ENCODE peak calls at places on chromosomes 16 and 17, in nine cellular contexts. One of them, this sample, is unnamed.
A peak's percentile ranks its signal among the peaks of the same experiment; 100 is the strongest.

GRCh38 chr16:2216330-2216729 is 1.7 kb upstream of the PGP start:
- DNase-seq in fibroblast of pulmonary artery: no peak
- DNase-seq in endodermal cell: no peak
- DNase-seq in foreskin fibroblast: no peak
- DNase-seq in WERI-Rb-1: no peak
- DNase-seq in fibroblast of the aortic adventitia: no peak
- DNase-seq in AG04450: no peak
- DNase-seq in HCT116: no peak
- DNase-seq in heart right ventricle: no peak
- DNase-seq in this sample: no peak

GRCh38 chr17:4747847-4748246 is 8.1 kb upstream of the CXCL16 start:
- DNase-seq in heart right ventricle: no peak
- DNase-seq in fibroblast of pulmonary artery: peak; percentile 11
- DNase-seq in endodermal cell: no peak
- DNase-seq in fibroblast of the aortic adventitia: no peak
- DNase-seq in WERI-Rb-1: no peak
- DNase-seq in foreskin fibroblast: no peak
- DNase-seq in HCT116: no peak
- DNase-seq in AG04450: no peak
- DNase-seq in this sample: no peak

GRCh38 chr17:68184816-68185436 is 62.9 kb upstream of the AMZ2 start:
- DNase-seq in endodermal cell: peak; percentile 45
- DNase-seq in WERI-Rb-1: no peak
- DNase-seq in HCT116: no peak
- DNase-seq in fibroblast of pulmonary artery: no peak
- DNase-seq in heart right ventricle: no peak
- DNase-seq in fibroblast of the aortic adventitia: no peak
- DNase-seq in foreskin fibroblast: no peak
- DNase-seq in AG04450: no peak
- DNase-seq in this sample: no peak

GRCh38 chr17:72498671-72499210 is 377.9 kb downstream of the SOX9 start:
- DNase-seq in foreskin fibroblast: peak; percentile 13
- DNase-seq in endodermal cell: no peak
- DNase-seq in HCT116: no peak
- DNase-seq in AG04450: no peak
- DNase-seq in fibroblast of the aortic adventitia: no peak
- DNase-seq in WERI-Rb-1: no peak
- DNase-seq in heart right ventricle: no peak
- DNase-seq in fibroblast of pulmonary artery: no peak
- DNase-seq in this sample: no peak

GRCh38 chr16:85395913-85396878 is 216.9 kb upstream of the GSE1 start:
- DNase-seq in endodermal cell: peak; percentile 81
- DNase-seq in AG04450: no peak
- DNase-seq in WERI-Rb-1: peak; percentile 6
- DNase-seq in fibroblast of pulmonary artery: peak; percentile 31
- DNase-seq in HCT116: no peak
- DNase-seq in heart right ventricle: peak; percentile 54
- DNase-seq in foreskin fibroblast: peak; percentile 29
- DNase-seq in fibroblast of the aortic adventitia: no peak
- DNase-seq in this sample: no peak

GRCh38 chr17:52383493-52384100 is 225.1 kb upstream of the CA10 start:
- DNase-seq in WERI-Rb-1: peak; percentile 81
- DNase-seq in HCT116: peak; percentile 4
- DNase-seq in fibroblast of the aortic adventitia: no peak
- DNase-seq in AG04450: no peak
- DNase-seq in fibroblast of pulmonary artery: peak; percentile 66
- DNase-seq in endodermal cell: peak; percentile 96
- DNase-seq in foreskin fibroblast: no peak
- DNase-seq in heart right ventricle: no peak
- DNase-seq in this sample: peak; percentile 8

GRCh38 chr17:42675984-42676423 is 790 bp downstream of the PLEKHH3 start:
- DNase-seq in heart right ventricle: peak; percentile 74
- DNase-seq in HCT116: no peak
- DNase-seq in AG04450: no peak
- DNase-seq in foreskin fibroblast: peak; percentile 48
- DNase-seq in WERI-Rb-1: peak; percentile 55
- DNase-seq in fibroblast of pulmonary artery: peak; percentile 49
- DNase-seq in fibroblast of the aortic adventitia: peak; percentile 41
- DNase-seq in endodermal cell: no peak
- DNase-seq in this sample: peak; percentile 47

GRCh38 chr16:49755291-49755611 is 100.7 kb downstream of the ZNF423 start:
- DNase-seq in foreskin fibroblast: peak; percentile 40
- DNase-seq in WERI-Rb-1: peak; percentile 72
- DNase-seq in fibroblast of pulmonary artery: peak; percentile 58
- DNase-seq in HCT116: peak; percentile 10
- DNase-seq in fibroblast of the aortic adventitia: peak; percentile 71
- DNase-seq in heart right ventricle: no peak
- DNase-seq in AG04450: peak; percentile 3
- DNase-seq in endodermal cell: no peak
- DNase-seq in this sample: peak; percentile 62

GRCh38 chr17:50685691-50686493 is 21.8 kb downstream of the ANKRD40 start:
- DNase-seq in foreskin fibroblast: no peak
- DNase-seq in AG04450: no peak
- DNase-seq in fibroblast of the aortic adventitia: no peak
- DNase-seq in HCT116: no peak
- DNase-seq in WERI-Rb-1: no peak
- DNase-seq in heart right ventricle: no peak
- DNase-seq in endodermal cell: no peak
- DNase-seq in fibroblast of pulmonary artery: no peak
- DNase-seq in this sample: no peak

GRCh38 chr17:35801583-35802224 is 6.3 kb upstream of the MMP28 start:
- DNase-seq in heart right ventricle: peak; percentile 83
- DNase-seq in AG04450: no peak
- DNase-seq in fibroblast of the aortic adventitia: peak; percentile 86
- DNase-seq in foreskin fibroblast: peak; percentile 57
- DNase-seq in HCT116: no peak
- DNase-seq in endodermal cell: no peak
- DNase-seq in fibroblast of pulmonary artery: peak; percentile 87
- DNase-seq in WERI-Rb-1: no peak
- DNase-seq in this sample: peak; percentile 85

GRCh38 chr17:77770331-77771105 is 188.0 kb upstream of the TNRC6C start:
- DNase-seq in endodermal cell: peak; percentile 85
- DNase-seq in WERI-Rb-1: no peak
- DNase-seq in heart right ventricle: no peak
- DNase-seq in fibroblast of the aortic adventitia: peak; percentile 68
- DNase-seq in foreskin fibroblast: peak; percentile 10
- DNase-seq in AG04450: peak; percentile 20
- DNase-seq in HCT116: no peak
- DNase-seq in fibroblast of pulmonary artery: peak; percentile 68
- DNase-seq in this sample: peak; percentile 69

GRCh38 chr17:67157732-67158639 is 87.0 kb downstream of the HELZ start:
- DNase-seq in heart right ventricle: no peak
- DNase-seq in WERI-Rb-1: peak; percentile 50
- DNase-seq in HCT116: peak; percentile 10
- DNase-seq in AG04450: no peak
- DNase-seq in foreskin fibroblast: no peak
- DNase-seq in fibroblast of the aortic adventitia: peak; percentile 54
- DNase-seq in fibroblast of pulmonary artery: peak; percentile 63
- DNase-seq in endodermal cell: no peak
- DNase-seq in this sample: peak; percentile 38

GRCh38 chr17:17840751-17841591 is 4.2 kb upstream of the SREBF1 start:
- DNase-seq in fibroblast of the aortic adventitia: peak; percentile 47
- DNase-seq in foreskin fibroblast: peak; percentile 53
- DNase-seq in HCT116: no peak
- DNase-seq in fibroblast of pulmonary artery: peak; percentile 66
- DNase-seq in endodermal cell: peak; percentile 67
- DNase-seq in AG04450: no peak
- DNase-seq in WERI-Rb-1: peak; percentile 59
- DNase-seq in heart right ventricle: no peak
- DNase-seq in this sample: peak; percentile 50

DNA sequence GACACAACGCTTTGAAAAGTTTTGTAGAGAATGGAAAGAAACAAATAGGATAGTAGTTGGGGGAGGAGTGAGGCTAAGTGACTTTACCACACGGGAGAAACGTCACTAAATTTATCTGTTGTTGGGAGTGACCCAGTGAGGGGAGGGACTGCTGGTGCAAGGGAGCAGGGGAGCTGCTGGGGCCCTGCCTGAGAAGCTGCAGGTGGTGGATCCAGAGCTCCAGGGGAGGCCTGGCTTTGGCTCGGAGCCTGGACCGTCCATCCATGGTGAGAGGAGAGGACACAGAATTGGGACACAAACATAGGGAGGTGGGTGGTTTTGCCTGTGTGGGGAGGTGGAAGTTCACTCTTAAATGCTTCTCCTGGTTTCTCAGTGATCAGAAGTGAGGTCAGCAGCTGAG is 107.6 kb downstream of the GOSR1 start:
- DNase-seq in HCT116: no peak
- DNase-seq in WERI-Rb-1: no peak
- DNase-seq in fibroblast of pulmonary artery: no peak
- DNase-seq in endodermal cell: no peak
- DNase-seq in heart right ventricle: no peak
- DNase-seq in foreskin fibroblast: no peak
- DNase-seq in AG04450: no peak
- DNase-seq in fibroblast of the aortic adventitia: no peak
- DNase-seq in this sample: no peak
- TF ChIP-seq CTCF in HCT116: no peak
- TF ChIP-seq CTCF in WERI-Rb-1: no peak
- TF ChIP-seq CTCF in fibroblast of pulmonary artery: no peak
- TF ChIP-seq CTCF in endodermal cell: no peak
- TF ChIP-seq CTCF in heart right ventricle: no peak
- TF ChIP-seq CTCF in foreskin fibroblast: no peak
- TF ChIP-seq CTCF in AG04450: no peak
- TF ChIP-seq CTCF in fibroblast of the aortic adventitia: no peak
- TF ChIP-seq CTCF in this sample: no peak

DNA sequence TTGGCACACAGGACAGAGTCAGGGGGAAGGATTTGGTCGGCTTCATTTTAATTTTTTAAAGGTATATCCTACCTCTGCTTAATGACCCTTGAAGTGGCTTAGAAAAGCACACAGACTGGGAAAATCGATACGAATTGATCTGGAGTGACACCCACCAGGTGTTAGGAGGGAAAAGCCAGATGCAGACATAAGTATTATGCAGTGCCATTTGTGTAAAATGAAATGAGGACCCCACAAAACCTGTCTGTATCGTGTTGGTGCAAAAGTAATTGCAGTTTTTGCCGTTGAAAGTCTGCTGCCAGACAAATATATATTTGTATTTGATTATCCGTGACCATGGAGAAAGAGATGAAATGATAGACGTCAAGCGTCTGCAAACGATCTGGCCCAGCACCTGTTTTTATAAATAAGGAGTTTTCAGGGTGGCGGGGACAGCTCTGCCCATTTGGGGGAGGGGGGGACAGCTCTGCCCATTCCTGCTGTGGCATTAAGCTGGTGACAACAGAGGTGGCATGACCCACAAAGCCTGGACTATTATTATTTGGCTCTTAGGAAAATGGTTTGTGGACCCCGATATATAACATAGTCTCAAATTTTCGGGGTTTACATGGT is 143.6 kb upstream of the PLCG2 start:
- DNase-seq in fibroblast of the aortic adventitia: no peak
- DNase-seq in foreskin fibroblast: no peak
- DNase-seq in heart right ventricle: no peak
- DNase-seq in AG04450: no peak
- DNase-seq in HCT116: no peak
- DNase-seq in fibroblast of pulmonary artery: no peak
- DNase-seq in endodermal cell: no peak
- DNase-seq in WERI-Rb-1: no peak
- DNase-seq in this sample: no peak
- H3K4me3 ChIP-seq in fibroblast of the aortic adventitia: no peak overlapping the region
- H3K4me3 ChIP-seq in foreskin fibroblast: no peak overlapping the region
- H3K4me3 ChIP-seq in heart right ventricle: no peak overlapping the region
- H3K4me3 ChIP-seq in AG04450: no peak overlapping the region
- H3K4me3 ChIP-seq in HCT116: no peak overlapping the region
- H3K4me3 ChIP-seq in fibroblast of pulmonary artery: no peak overlapping the region
- H3K4me3 ChIP-seq in endodermal cell: peak overlapping the region; percentile 57
- H3K4me3 ChIP-seq in WERI-Rb-1: no peak overlapping the region
- H3K4me3 ChIP-seq in this sample: no peak overlapping the region

GRCh38 chr16:19094542-19095365 is 19.0 kb upstream of the ITPRIPL2 start:
- DNase-seq in AG04450: no peak
- DNase-seq in endodermal cell: peak; percentile 30
- DNase-seq in HCT116: peak; percentile 56
- DNase-seq in fibroblast of the aortic adventitia: no peak
- DNase-seq in WERI-Rb-1: no peak
- DNase-seq in fibroblast of pulmonary artery: no peak
- DNase-seq in heart right ventricle: no peak
- DNase-seq in foreskin fibroblast: no peak
- DNase-seq in this sample: no peak
- TF ChIP-seq CTCF in AG04450: peak; percentile 4
- TF ChIP-seq CTCF in endodermal cell: peak; percentile 39
- TF ChIP-seq CTCF in HCT116: peak; percentile 8
- TF ChIP-seq CTCF in fibroblast of the aortic adventitia: no peak
- TF ChIP-seq CTCF in WERI-Rb-1: no peak
- TF ChIP-seq CTCF in fibroblast of pulmonary artery: peak; percentile 2
- TF ChIP-seq CTCF in heart right ventricle: peak; percentile 19
- TF ChIP-seq CTCF in foreskin fibroblast: no peak
- TF ChIP-seq CTCF in this sample: no peak

DNA sequence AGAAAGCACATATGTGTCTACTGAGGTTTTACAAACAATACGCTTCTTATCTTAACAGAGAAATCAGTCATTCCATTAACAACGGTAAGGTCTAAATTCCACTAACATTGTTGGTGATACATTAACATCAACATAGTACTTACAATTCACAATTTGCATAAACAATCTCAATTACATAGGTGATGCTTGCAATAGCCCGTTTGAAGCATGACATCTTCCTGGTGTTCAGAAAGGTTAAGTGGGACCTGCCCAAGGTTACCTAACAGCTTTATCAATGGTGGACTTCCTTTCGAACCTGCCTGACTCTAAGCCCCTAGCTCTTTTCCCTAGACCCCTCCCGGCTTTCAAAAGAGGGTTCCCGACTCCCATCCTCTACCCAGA is 699 bp downstream of the FAM222B start:
- DNase-seq in heart right ventricle: no peak
- DNase-seq in HCT116: no peak
- DNase-seq in WERI-Rb-1: no peak
- DNase-seq in fibroblast of the aortic adventitia: no peak
- DNase-seq in fibroblast of pulmonary artery: no peak
- DNase-seq in endodermal cell: no peak
- DNase-seq in AG04450: no peak
- DNase-seq in foreskin fibroblast: no peak
- DNase-seq in this sample: no peak
- H3K4me3 ChIP-seq in heart right ventricle: peak overlapping the region; percentile 81
- H3K4me3 ChIP-seq in HCT116: peak overlapping the region; percentile 84
- H3K4me3 ChIP-seq in WERI-Rb-1: peak overlapping the region; percentile 72
- H3K4me3 ChIP-seq in fibroblast of the aortic adventitia: peak overlapping the region; percentile 95
- H3K4me3 ChIP-seq in fibroblast of pulmonary artery: peak overlapping the region; percentile 98
- H3K4me3 ChIP-seq in endodermal cell: peak overlapping the region; percentile 88
- H3K4me3 ChIP-seq in AG04450: peak overlapping the region; percentile 97
- H3K4me3 ChIP-seq in foreskin fibroblast: peak overlapping the region; percentile 98
- H3K4me3 ChIP-seq in this sample: peak overlapping the region; percentile 88

This sample was measured in astrocyte of the spinal cord.